ENCODE peak calls at places on chromosomes 11 and 22, in six cellular contexts. I is stimulated activated CD8-positive, alpha-beta memory T cell treated with anti-CD3 and anti-CD28 coated beads, Interleukin-12 subunit alpha, Interleukin-12 subunit beta, amount 100 ng/mL, for 4 hours; X is KBM-7; R is upper lobe of left lung; W is AG10803; V is T follicular helper cell. F is an unnamed sample.

GRCh38 chr22:38578505-38578904 is 8.5 kb upstream of the DMC1 start:
- DNase-seq in V (no peak), W (no peak), X (no peak), R (no peak), I (no peak), F (no peak)

GRCh38 chr22:25346859-25347751 is 127.7 kb downstream of the CRYBB2 start:
- DNase-seq in R (no peak), X (no peak), I (no peak), W (peak; percentile 3), V (no peak), F (peak; percentile 38)

GRCh38 chr22:27617214-27617881 is 184.2 kb downstream of the MN1 start:
- DNase-seq in X (no peak), V (no peak), I (no peak), W (no peak), R (no peak), F (no peak)

GRCh38 chr11:48000432-48000831 is 20.1 kb downstream of the PTPRJ start:
- DNase-seq in I (no peak), V (no peak), X (no peak), R (no peak), W (no peak), F (no peak)

GRCh38 chr11:109019342-109019936 is 354.6 kb downstream of the DDX10 start:
- DNase-seq in X (no peak), W (no peak), R (no peak), V (no peak), I (no peak), F (no peak)

GRCh38 chr11:1597331-1597741 is 758 bp downstream of the KRTAP5-2 start:
- DNase-seq in R (no peak), I (no peak), X (no peak), V (no peak), W (no peak), F (no peak)

GRCh38 chr11:129593098-129593497 is 217.4 kb downstream of the BARX2 start:
- DNase-seq in R (no peak), I (no peak), V (no peak), X (no peak), W (no peak), F (no peak)

GRCh38 chr22:43270314-43270908 is 72.8 kb downstream of the SCUBE1 start:
- DNase-seq in R (no peak), W (no peak), V (no peak), X (peak; percentile 18), I (no peak), F (no peak)

GRCh38 chr11:46290598-46291309 is 13.3 kb downstream of the CREB3L1 start:
- DNase-seq in R (peak; percentile 83), V (no peak), W (peak; percentile 99), X (no peak), I (no peak), F (peak; percentile 97)

GRCh38 chr11:36840378-36840777 is 242.3 kb upstream of the RAG2 start:
- DNase-seq in V (no peak), X (no peak), R (no peak), I (no peak), W (no peak), F (no peak)

GRCh38 chr11:61273151-61274078 is 21.7 kb downstream of the VWCE start:
- DNase-seq in V (no peak), I (no peak), X (no peak), W (no peak), R (peak; percentile 90), F (no peak)

GRCh38 chr11:2837096-2837601 is 48.4 kb downstream of the CDKN1C start:
- DNase-seq in W (peak; percentile 50), R (peak; percentile 89), I (no peak), X (no peak), V (no peak), F (peak; percentile 80)